ENCODE peak calls at places on chromosomes 11 and 22, in eight cellular contexts. One of them, this sample, is unnamed.

GRCh38 chr22:49880281-49880680 is 26.6 kb downstream of the ZBED4 start:
- DNase-seq in vagina: no peak
- DNase-seq in left ventricle myocardium inferior: no peak
- DNase-seq in HepG2: no peak
- DNase-seq in AG09309: no peak
- DNase-seq in OCI-LY7: no peak
- DNase-seq in fibroblast of pulmonary artery: no peak
- DNase-seq in lower lobe of right lung: no peak
- DNase-seq in this sample: no peak

GRCh38 chr11:117921456-117921855 is 7.7 kb downstream of the TMPRSS13 start:
- DNase-seq in HepG2: no peak
- DNase-seq in OCI-LY7: no peak
- DNase-seq in left ventricle myocardium inferior: no peak
- DNase-seq in lower lobe of right lung: no peak
- DNase-seq in vagina: no peak
- DNase-seq in fibroblast of pulmonary artery: no peak
- DNase-seq in AG09309: no peak
- DNase-seq in this sample: no peak

GRCh38 chr11:73257342-73258103 is 14.6 kb upstream of the P2RY6 start:
- DNase-seq in fibroblast of pulmonary artery: peak; percentile 87
- DNase-seq in OCI-LY7: no peak
- DNase-seq in AG09309: peak; percentile 89
- DNase-seq in vagina: no peak
- DNase-seq in lower lobe of right lung: peak; percentile 68
- DNase-seq in left ventricle myocardium inferior: no peak
- DNase-seq in HepG2: peak; percentile 39
- DNase-seq in this sample: no peak

GRCh38 chr22:26673485-26673884 is 16.1 kb downstream of the MIAT start:
- DNase-seq in AG09309: no peak
- DNase-seq in vagina: no peak
- DNase-seq in lower lobe of right lung: no peak
- DNase-seq in OCI-LY7: no peak
- DNase-seq in HepG2: no peak
- DNase-seq in left ventricle myocardium inferior: no peak
- DNase-seq in fibroblast of pulmonary artery: peak; percentile 27
- DNase-seq in this sample: no peak

GRCh38 chr22:19122752-19123492 is 710 bp upstream of the DGCR2 start:
- DNase-seq in fibroblast of pulmonary artery: no peak
- DNase-seq in OCI-LY7: no peak
- DNase-seq in left ventricle myocardium inferior: no peak
- DNase-seq in HepG2: no peak
- DNase-seq in AG09309: no peak
- DNase-seq in lower lobe of right lung: no peak
- DNase-seq in vagina: peak; percentile 97
- DNase-seq in this sample: no peak

GRCh38 chr11:8906629-8907028 is 4.4 kb upstream of the AKIP1 start:
- DNase-seq in HepG2: no peak
- DNase-seq in fibroblast of pulmonary artery: peak; percentile 72
- DNase-seq in OCI-LY7: no peak
- DNase-seq in vagina: no peak
- DNase-seq in AG09309: peak; percentile 51
- DNase-seq in lower lobe of right lung: no peak
- DNase-seq in left ventricle myocardium inferior: no peak
- DNase-seq in this sample: no peak

GRCh38 chr22:37896181-37896592 is 9.9 kb upstream of the MICALL1 start:
- DNase-seq in fibroblast of pulmonary artery: peak; percentile 50
- DNase-seq in vagina: no peak
- DNase-seq in AG09309: no peak
- DNase-seq in left ventricle myocardium inferior: no peak
- DNase-seq in OCI-LY7: peak; percentile 86
- DNase-seq in lower lobe of right lung: no peak
- DNase-seq in HepG2: peak; percentile 90
- DNase-seq in this sample: no peak

GRCh38 chr22:38513063-38513462 is 7.0 kb upstream of the DDX17 start:
- DNase-seq in left ventricle myocardium inferior: no peak
- DNase-seq in OCI-LY7: peak; percentile 75
- DNase-seq in lower lobe of right lung: no peak
- DNase-seq in vagina: no peak
- DNase-seq in AG09309: no peak
- DNase-seq in HepG2: peak; percentile 42
- DNase-seq in fibroblast of pulmonary artery: no peak
- DNase-seq in this sample: no peak

GRCh38 chr11:34874202-34874601 is 42.0 kb downstream of the APIP start:
- DNase-seq in HepG2: no peak
- DNase-seq in OCI-LY7: no peak
- DNase-seq in lower lobe of right lung: no peak
- DNase-seq in left ventricle myocardium inferior: no peak
- DNase-seq in fibroblast of pulmonary artery: no peak
- DNase-seq in vagina: no peak
- DNase-seq in AG09309: no peak
- DNase-seq in this sample: no peak

GRCh38 chr11:34865261-34865660 is 50.9 kb downstream of the APIP start:
- DNase-seq in OCI-LY7: no peak
- DNase-seq in AG09309: no peak
- DNase-seq in fibroblast of pulmonary artery: no peak
- DNase-seq in HepG2: no peak
- DNase-seq in vagina: no peak
- DNase-seq in left ventricle myocardium inferior: no peak
- DNase-seq in lower lobe of right lung: no peak
- DNase-seq in this sample: no peak

GRCh38 chr11:34866375-34866774 is 49.8 kb downstream of the APIP start:
- DNase-seq in fibroblast of pulmonary artery: peak; percentile 34
- DNase-seq in lower lobe of right lung: no peak
- DNase-seq in HepG2: no peak
- DNase-seq in OCI-LY7: no peak
- DNase-seq in AG09309: peak; percentile 59
- DNase-seq in vagina: no peak
- DNase-seq in left ventricle myocardium inferior: no peak
- DNase-seq in this sample: no peak

GRCh38 chr11:34870548-34871209 is 45.5 kb downstream of the APIP start:
- DNase-seq in lower lobe of right lung: no peak
- DNase-seq in AG09309: no peak
- DNase-seq in fibroblast of pulmonary artery: no peak
- DNase-seq in vagina: no peak
- DNase-seq in OCI-LY7: no peak
- DNase-seq in left ventricle myocardium inferior: no peak
- DNase-seq in HepG2: no peak
- DNase-seq in this sample: no peak

DNA sequence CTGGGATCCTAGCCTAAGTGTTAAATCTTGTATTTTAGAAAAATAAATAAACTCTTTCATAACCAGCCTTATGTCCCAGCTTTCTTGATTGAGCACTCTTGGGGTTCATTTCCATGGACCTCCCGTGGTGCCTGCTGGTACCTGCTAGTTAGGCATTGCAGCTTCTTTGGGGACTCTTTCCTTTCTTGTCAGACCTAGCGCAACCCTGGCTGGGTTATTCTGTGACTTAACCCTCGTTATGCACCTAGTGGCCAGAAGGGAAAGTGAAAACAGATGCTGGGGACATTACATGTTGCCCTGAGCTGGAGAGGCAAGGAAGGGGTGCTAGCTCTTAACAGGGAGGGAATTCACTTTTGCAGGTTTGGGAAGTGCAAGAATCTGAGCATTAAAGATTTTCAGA is 46.8 kb downstream of the APIP start:
- DNase-seq in left ventricle myocardium inferior: no peak
- DNase-seq in HepG2: peak; percentile 18
- DNase-seq in vagina: no peak
- DNase-seq in OCI-LY7: no peak
- DNase-seq in lower lobe of right lung: no peak
- DNase-seq in fibroblast of pulmonary artery: no peak
- DNase-seq in AG09309: no peak
- DNase-seq in this sample: no peak
- TF ChIP-seq CTCF in left ventricle myocardium inferior: no peak
- TF ChIP-seq CTCF in HepG2: no peak
- TF ChIP-seq CTCF in vagina: no peak
- TF ChIP-seq CTCF in OCI-LY7: no peak
- TF ChIP-seq CTCF in lower lobe of right lung: no peak
- TF ChIP-seq CTCF in fibroblast of pulmonary artery: peak; percentile 19
- TF ChIP-seq CTCF in AG09309: peak; percentile 13
- TF ChIP-seq CTCF in this sample: peak; percentile 9

GRCh38 chr11:13341028-13341427 is 63.4 kb downstream of the BMAL1 start:
- DNase-seq in HepG2: no peak
- DNase-seq in AG09309: no peak
- DNase-seq in lower lobe of right lung: peak; percentile 63
- DNase-seq in fibroblast of pulmonary artery: no peak
- DNase-seq in OCI-LY7: no peak
- DNase-seq in left ventricle myocardium inferior: no peak
- DNase-seq in vagina: no peak
- DNase-seq in this sample: no peak

GRCh38 chr11:13337986-13338436 is 60.4 kb downstream of the BMAL1 start:
- DNase-seq in fibroblast of pulmonary artery: peak; percentile 60
- DNase-seq in HepG2: no peak
- DNase-seq in vagina: no peak
- DNase-seq in OCI-LY7: no peak
- DNase-seq in AG09309: peak; percentile 21
- DNase-seq in left ventricle myocardium inferior: no peak
- DNase-seq in lower lobe of right lung: no peak
- DNase-seq in this sample: no peak

GRCh38 chr11:13338437-13339069 is 61.0 kb downstream of the BMAL1 start:
- DNase-seq in HepG2: no peak
- DNase-seq in left ventricle myocardium inferior: no peak
- DNase-seq in lower lobe of right lung: no peak
- DNase-seq in vagina: no peak
- DNase-seq in AG09309: peak; percentile 38
- DNase-seq in OCI-LY7: no peak
- DNase-seq in fibroblast of pulmonary artery: peak; percentile 55
- DNase-seq in this sample: no peak

GRCh38 chr11:13336246-13336873 is 58.8 kb downstream of the BMAL1 start:
- DNase-seq in left ventricle myocardium inferior: peak; percentile 25
- DNase-seq in AG09309: no peak
- DNase-seq in lower lobe of right lung: no peak
- DNase-seq in OCI-LY7: no peak
- DNase-seq in HepG2: no peak
- DNase-seq in fibroblast of pulmonary artery: no peak
- DNase-seq in vagina: no peak
- DNase-seq in this sample: peak; percentile 50

DNA sequence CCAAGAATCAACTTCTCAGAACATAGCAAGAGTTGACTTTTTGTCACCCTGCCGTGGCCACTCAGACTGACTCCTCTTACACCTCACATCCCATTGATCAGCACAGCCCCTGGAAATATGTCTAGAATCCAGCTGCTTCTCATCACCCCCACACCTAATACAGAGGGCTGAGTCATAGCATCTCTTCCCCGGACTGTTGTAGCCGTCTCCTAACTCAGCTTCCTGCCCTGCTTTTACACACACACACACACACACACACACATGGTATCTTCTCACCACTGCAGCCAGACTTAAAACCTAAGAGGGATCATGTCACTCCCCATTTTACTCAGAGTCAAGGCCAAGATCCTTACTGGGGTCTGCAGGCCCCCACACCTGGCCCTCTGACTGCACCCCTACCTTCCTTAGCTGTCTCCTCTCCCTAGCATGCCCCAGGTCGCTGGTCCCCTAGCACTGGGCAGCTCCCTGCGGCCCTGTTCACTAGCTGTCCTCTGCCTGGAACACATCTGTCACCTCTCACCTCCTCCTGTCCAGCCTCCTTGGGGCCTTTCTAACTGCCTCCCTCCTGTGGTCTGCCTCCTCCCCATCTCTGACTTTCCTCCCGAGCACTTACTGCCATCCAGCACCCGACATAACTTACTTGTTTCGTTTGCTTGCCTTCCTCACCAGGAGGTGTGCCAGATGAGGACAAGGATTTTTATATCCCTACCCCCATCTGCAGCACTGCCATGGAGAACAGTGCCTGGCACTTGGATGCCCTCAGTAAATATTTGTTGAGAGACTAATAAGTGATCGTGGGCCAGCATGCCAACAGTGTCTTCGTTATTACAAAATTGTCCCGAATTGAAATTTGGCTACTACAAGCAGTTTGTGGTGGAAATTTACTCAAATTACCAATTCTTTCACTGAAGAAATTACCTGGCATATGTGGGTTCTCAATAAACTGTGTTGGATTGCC is 61.9 kb downstream of the BMAL1 start:
- DNase-seq in fibroblast of pulmonary artery: peak; percentile 93
- DNase-seq in AG09309: peak; percentile 91
- DNase-seq in lower lobe of right lung: no peak
- DNase-seq in OCI-LY7: no peak
- DNase-seq in HepG2: no peak
- DNase-seq in vagina: no peak
- DNase-seq in left ventricle myocardium inferior: no peak
- DNase-seq in this sample: peak; percentile 82
- H3K4me3 ChIP-seq in fibroblast of pulmonary artery: no peak overlapping the region
- H3K4me3 ChIP-seq in AG09309: no peak overlapping the region
- H3K4me3 ChIP-seq in lower lobe of right lung: no peak overlapping the region
- H3K4me3 ChIP-seq in OCI-LY7: no peak overlapping the region
- H3K4me3 ChIP-seq in HepG2: no peak overlapping the region
- H3K4me3 ChIP-seq in vagina: no peak overlapping the region
- H3K4me3 ChIP-seq in left ventricle myocardium inferior: no peak overlapping the region
- H3K4me3 ChIP-seq in this sample: peak overlapping the region; percentile 16

DNA sequence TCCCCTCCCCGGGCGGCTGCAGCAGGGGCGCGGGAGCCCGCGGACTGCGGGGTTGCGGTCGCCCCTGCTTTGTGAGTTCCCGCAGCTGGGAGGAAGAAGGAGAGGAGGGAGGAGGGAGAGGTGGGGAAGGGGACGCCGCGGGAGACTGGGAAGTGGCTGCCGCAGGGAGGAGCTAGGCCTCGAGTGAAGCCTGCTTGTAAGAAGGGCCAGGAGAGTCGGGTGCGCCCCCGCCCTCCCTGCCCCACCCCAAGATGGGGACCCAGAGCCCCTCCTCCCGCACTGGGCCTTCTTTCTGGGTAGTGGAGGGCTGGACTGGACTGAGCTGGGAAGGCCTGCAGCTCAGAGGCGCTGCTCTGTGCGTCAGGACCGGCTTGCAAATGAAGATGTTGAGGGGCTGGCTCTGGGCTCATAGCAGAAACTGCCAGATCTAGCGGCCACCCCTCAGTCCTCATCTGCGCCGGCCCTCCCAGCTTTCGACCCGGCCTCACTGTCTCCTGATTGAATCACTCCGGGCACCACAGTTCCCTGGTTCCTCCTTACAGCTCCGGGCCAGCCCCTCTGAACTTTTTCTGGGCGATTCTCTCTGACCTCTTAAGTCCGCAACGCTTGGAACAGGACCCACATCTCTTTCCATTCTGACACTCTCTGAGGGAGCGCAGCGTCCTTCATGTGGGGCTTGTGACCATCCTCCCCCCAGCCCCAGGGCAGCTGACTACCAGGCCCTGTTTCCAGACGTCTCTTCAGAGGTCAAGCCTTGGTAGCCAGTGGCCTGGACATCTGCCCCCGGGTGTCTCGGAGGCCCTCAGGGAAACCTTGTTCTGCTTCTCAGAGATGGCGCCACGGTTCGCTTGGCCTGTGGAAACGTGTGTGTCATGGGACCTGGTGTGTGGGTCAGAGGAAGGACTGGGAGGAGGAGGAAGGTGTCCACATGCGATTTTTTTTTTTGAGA is 21.9 kb downstream of the SERPINH1 start:
- DNase-seq in vagina: no peak
- DNase-seq in HepG2: no peak
- DNase-seq in lower lobe of right lung: peak; percentile 77
- DNase-seq in left ventricle myocardium inferior: peak; percentile 83
- DNase-seq in fibroblast of pulmonary artery: peak; percentile 62
- DNase-seq in AG09309: no peak
- DNase-seq in OCI-LY7: no peak
- DNase-seq in this sample: no peak
- TF ChIP-seq CTCF in vagina: no peak
- TF ChIP-seq CTCF in HepG2: no peak
- TF ChIP-seq CTCF in lower lobe of right lung: no peak
- TF ChIP-seq CTCF in left ventricle myocardium inferior: no peak
- TF ChIP-seq CTCF in fibroblast of pulmonary artery: no peak
- TF ChIP-seq CTCF in AG09309: no peak
- TF ChIP-seq CTCF in OCI-LY7: no peak
- TF ChIP-seq CTCF in this sample: no peak

GRCh38 chr11:64660706-64661105 is 62.3 kb downstream of the NRXN2 start:
- DNase-seq in fibroblast of pulmonary artery: no peak
- DNase-seq in HepG2: no peak
- DNase-seq in AG09309: no peak
- DNase-seq in vagina: no peak
- DNase-seq in lower lobe of right lung: peak; percentile 24
- DNase-seq in OCI-LY7: no peak
- DNase-seq in left ventricle myocardium inferior: no peak
- DNase-seq in this sample: no peak

GRCh38 chr11:64661622-64662021 is 61.4 kb downstream of the NRXN2 start:
- DNase-seq in left ventricle myocardium inferior: no peak
- DNase-seq in vagina: no peak
- DNase-seq in AG09309: no peak
- DNase-seq in HepG2: no peak
- DNase-seq in lower lobe of right lung: peak; percentile 18
- DNase-seq in fibroblast of pulmonary artery: no peak
- DNase-seq in OCI-LY7: no peak
- DNase-seq in this sample: no peak

GRCh38 chr11:64661146-64661545 is 61.9 kb downstream of the NRXN2 start:
- DNase-seq in AG09309: peak; percentile 41
- DNase-seq in fibroblast of pulmonary artery: peak; percentile 62
- DNase-seq in lower lobe of right lung: peak; percentile 31
- DNase-seq in left ventricle myocardium inferior: peak; percentile 40
- DNase-seq in HepG2: no peak
- DNase-seq in vagina: no peak
- DNase-seq in OCI-LY7: no peak
- DNase-seq in this sample: no peak

GRCh38 chr11:64659417-64660144 is 63.4 kb downstream of the NRXN2 start:
- DNase-seq in OCI-LY7: no peak
- DNase-seq in fibroblast of pulmonary artery: peak; percentile 43
- DNase-seq in left ventricle myocardium inferior: no peak
- DNase-seq in lower lobe of right lung: peak; percentile 22
- DNase-seq in HepG2: peak; percentile 39
- DNase-seq in AG09309: peak; percentile 79
- DNase-seq in vagina: no peak
- DNase-seq in this sample: no peak

GRCh38 chr11:64660205-64660604 is 62.8 kb downstream of the NRXN2 start:
- DNase-seq in fibroblast of pulmonary artery: no peak
- DNase-seq in AG09309: no peak
- DNase-seq in OCI-LY7: no peak
- DNase-seq in HepG2: no peak
- DNase-seq in vagina: no peak
- DNase-seq in lower lobe of right lung: peak; percentile 24
- DNase-seq in left ventricle myocardium inferior: no peak
- DNase-seq in this sample: no peak
- H3K4me3 ChIP-seq in fibroblast of pulmonary artery: no peak overlapping the region
- H3K4me3 ChIP-seq in AG09309: no peak overlapping the region
- H3K4me3 ChIP-seq in OCI-LY7: no peak overlapping the region
- H3K4me3 ChIP-seq in HepG2: no peak overlapping the region
- H3K4me3 ChIP-seq in vagina: no peak overlapping the region
- H3K4me3 ChIP-seq in lower lobe of right lung: no peak overlapping the region
- H3K4me3 ChIP-seq in left ventricle myocardium inferior: no peak overlapping the region
- H3K4me3 ChIP-seq in this sample: no peak overlapping the region